ENCODE peak calls at places on chromosomes 3 and 15, in six cellular contexts. B, C, Y, Q, M and W are unnamed samples.

GRCh38 chr15:40103124-40103858 is 5.4 kb downstream of the BMF start:
- DNase-seq in B (no peak), C (no peak), Y (peak; percentile 73), Q (peak; percentile 76), M (peak; percentile 80), W (peak; percentile 91)

GRCh38 chr3:72123908-72124441 is 339.0 kb upstream of the PROK2 start:
- DNase-seq in B (peak; percentile 87), C (peak; percentile 59), Y (no peak), Q (peak; percentile 93), M (peak; percentile 43), W (peak; percentile 66)

GRCh38 chr3:46442591-46443530 is 21.8 kb downstream of the LTF start:
- DNase-seq in B (peak; percentile 51), C (no peak), Y (no peak), Q (no peak), M (no peak), W (peak; percentile 66)

GRCh38 chr3:48595526-48596121 is 495 bp upstream of the COL7A1 start:
- DNase-seq in B (peak; percentile 96), C (peak; percentile 95), Y (no peak), Q (peak; percentile 91), M (no peak), W (peak; percentile 86)

GRCh38 chr3:50445919-50446318 is 57.5 kb downstream of the CACNA2D2 start:
- DNase-seq in B (peak; percentile 9), C (no peak), Y (no peak), Q (no peak), M (no peak), W (peak; percentile 59)

GRCh38 chr3:139328356-139328755 is 15.5 kb upstream of the MRPS22 start:
- DNase-seq in B (no peak), C (no peak), Y (no peak), Q (no peak), M (no peak), W (no peak)

GRCh38 chr3:42492508-42493080 is 9.8 kb upstream of the VIPR1 start:
- DNase-seq in B (no peak), C (no peak), Y (no peak), Q (no peak), M (peak; percentile 6), W (no peak)

GRCh38 chr15:41969851-41970431 is 2.4 kb downstream of the EHD4 start:
- DNase-seq in B (no peak), C (no peak), Y (no peak), Q (no peak), M (no peak), W (no peak)

GRCh38 chr3:177150218-177150916 is 46.9 kb downstream of the TBL1XR1 start:
- DNase-seq in B (no peak), C (no peak), Y (no peak), Q (peak; percentile 24), M (no peak), W (no peak)

GRCh38 chr15:100818927-100819326 is 60.7 kb upstream of the ALDH1A3 start:
- DNase-seq in B (peak; percentile 42), C (peak; percentile 51), Y (no peak), Q (peak; percentile 71), M (no peak), W (peak; percentile 21)

GRCh38 chr15:66629817-66630576 is 64.2 kb upstream of the LCTL start:
- DNase-seq in B (no peak), C (no peak), Y (no peak), Q (no peak), M (no peak), W (no peak)

GRCh38 chr3:24259901-24260512 is 234.6 kb downstream of the THRB start:
- DNase-seq in B (no peak), C (no peak), Y (peak; percentile 11), Q (peak; percentile 72), M (no peak), W (peak; percentile 49)

GRCh38 chr3:190581041-190581501 is 67.2 kb downstream of the IL1RAP start:
- DNase-seq in B (no peak), C (no peak), Y (peak; percentile 32), Q (peak; percentile 24), M (no peak), W (no peak)